ENCODE peak calls at places on chromosome 21, in six cellular contexts. One of them, this sample, is unnamed.

GRCh38 chr21:14675774-14676530 is 129.8 kb upstream of the SAMSN1 start:
- DNase-seq in left ventricle myocardium inferior: no peak
- DNase-seq in choroid plexus epithelial cell: peak
- DNase-seq in body of pancreas: no peak
- DNase-seq in AG10803: no peak
- DNase-seq in fibroblast of mammary gland: no peak
- DNase-seq in this sample: no peak

GRCh38 chr21:26679299-26679698 is 106.2 kb upstream of the CYYR1 start:
- DNase-seq in choroid plexus epithelial cell: no peak
- DNase-seq in left ventricle myocardium inferior: no peak
- DNase-seq in AG10803: no peak
- DNase-seq in fibroblast of mammary gland: no peak
- DNase-seq in body of pancreas: no peak
- DNase-seq in this sample: no peak

GRCh38 chr21:35855463-35855862 is 204.9 kb downstream of the SETD4 start:
- DNase-seq in choroid plexus epithelial cell: no peak
- DNase-seq in body of pancreas: no peak
- DNase-seq in left ventricle myocardium inferior: no peak
- DNase-seq in fibroblast of mammary gland: peak
- DNase-seq in AG10803: no peak
- DNase-seq in this sample: no peak

GRCh38 chr21:34143783-34144182 is 70.4 kb downstream of the MRPS6 start:
- DNase-seq in fibroblast of mammary gland: no peak
- DNase-seq in choroid plexus epithelial cell: no peak
- DNase-seq in left ventricle myocardium inferior: no peak
- DNase-seq in AG10803: no peak
- DNase-seq in body of pancreas: no peak
- DNase-seq in this sample: no peak

GRCh38 chr21:35505067-35505466 is 456.0 kb upstream of the RUNX1 start:
- DNase-seq in left ventricle myocardium inferior: no peak
- DNase-seq in choroid plexus epithelial cell: no peak
- DNase-seq in fibroblast of mammary gland: no peak
- DNase-seq in body of pancreas: no peak
- DNase-seq in AG10803: no peak
- DNase-seq in this sample: no peak

GRCh38 chr21:16134134-16134533 is 404.4 kb downstream of the USP25 start:
- DNase-seq in body of pancreas: no peak
- DNase-seq in choroid plexus epithelial cell: no peak
- DNase-seq in left ventricle myocardium inferior: no peak
- DNase-seq in AG10803: peak
- DNase-seq in fibroblast of mammary gland: no peak
- DNase-seq in this sample: no peak

GRCh38 chr21:14876464-14876863 is 188.3 kb downstream of the NRIP1 start:
- DNase-seq in choroid plexus epithelial cell: no peak
- DNase-seq in body of pancreas: no peak
- DNase-seq in left ventricle myocardium inferior: no peak
- DNase-seq in AG10803: no peak
- DNase-seq in fibroblast of mammary gland: no peak
- DNase-seq in this sample: no peak

GRCh38 chr21:35503646-35504045 is 454.5 kb upstream of the RUNX1 start:
- DNase-seq in choroid plexus epithelial cell: peak
- DNase-seq in AG10803: peak
- DNase-seq in fibroblast of mammary gland: peak
- DNase-seq in left ventricle myocardium inferior: no peak
- DNase-seq in body of pancreas: no peak
- DNase-seq in this sample: peak

GRCh38 chr21:19900149-19900548 is 1098.1 kb upstream of the NCAM2 start:
- DNase-seq in AG10803: no peak
- DNase-seq in choroid plexus epithelial cell: no peak
- DNase-seq in body of pancreas: no peak
- DNase-seq in fibroblast of mammary gland: no peak
- DNase-seq in left ventricle myocardium inferior: no peak
- DNase-seq in this sample: no peak

GRCh38 chr21:43266534-43266933 is 97.7 kb downstream of the CRYAA start:
- DNase-seq in left ventricle myocardium inferior: no peak
- DNase-seq in AG10803: peak
- DNase-seq in body of pancreas: no peak
- DNase-seq in fibroblast of mammary gland: peak
- DNase-seq in choroid plexus epithelial cell: peak
- DNase-seq in this sample: peak

GRCh38 chr21:43372663-43373386 is 54.1 kb downstream of the SIK1 start:
- DNase-seq in choroid plexus epithelial cell: no peak
- DNase-seq in body of pancreas: peak
- DNase-seq in fibroblast of mammary gland: no peak
- DNase-seq in AG10803: no peak
- DNase-seq in left ventricle myocardium inferior: no peak
- DNase-seq in this sample: no peak

GRCh38 chr21:33894736-33895288 is 20.8 kb downstream of the ATP5PO start:
- DNase-seq in AG10803: peak
- DNase-seq in left ventricle myocardium inferior: peak
- DNase-seq in choroid plexus epithelial cell: peak
- DNase-seq in fibroblast of mammary gland: peak
- DNase-seq in body of pancreas: peak
- DNase-seq in this sample: peak

GRCh38 chr21:35239811-35240219 is 190.7 kb upstream of the RUNX1 start:
- DNase-seq in left ventricle myocardium inferior: peak
- DNase-seq in AG10803: no peak
- DNase-seq in fibroblast of mammary gland: peak
- DNase-seq in choroid plexus epithelial cell: no peak
- DNase-seq in body of pancreas: no peak
- DNase-seq in this sample: no peak

GRCh38 chr21:25518491-25518911 is 88.8 kb downstream of the MRPL39 start:
- DNase-seq in left ventricle myocardium inferior: no peak
- DNase-seq in fibroblast of mammary gland: no peak
- DNase-seq in AG10803: peak
- DNase-seq in choroid plexus epithelial cell: peak
- DNase-seq in body of pancreas: no peak
- DNase-seq in this sample: no peak

GRCh38 chr21:24727803-24728425 is 879.4 kb downstream of the MRPL39 start:
- DNase-seq in left ventricle myocardium inferior: no peak
- DNase-seq in choroid plexus epithelial cell: no peak
- DNase-seq in fibroblast of mammary gland: no peak
- DNase-seq in body of pancreas: no peak
- DNase-seq in AG10803: no peak
- DNase-seq in this sample: no peak

GRCh38 chr21:42187976-42188653 is 30.8 kb upstream of the ABCG1 start:
- DNase-seq in AG10803: peak
- DNase-seq in choroid plexus epithelial cell: peak
- DNase-seq in body of pancreas: no peak
- DNase-seq in fibroblast of mammary gland: peak
- DNase-seq in left ventricle myocardium inferior: no peak
- DNase-seq in this sample: peak
- H3K4me3 ChIP-seq in AG10803: no peak
- H3K4me3 ChIP-seq in choroid plexus epithelial cell: no peak
- H3K4me3 ChIP-seq in body of pancreas: no peak
- H3K4me3 ChIP-seq in fibroblast of mammary gland: no peak
- H3K4me3 ChIP-seq in left ventricle myocardium inferior: no peak
- H3K4me3 ChIP-seq in this sample: no peak

DNA sequence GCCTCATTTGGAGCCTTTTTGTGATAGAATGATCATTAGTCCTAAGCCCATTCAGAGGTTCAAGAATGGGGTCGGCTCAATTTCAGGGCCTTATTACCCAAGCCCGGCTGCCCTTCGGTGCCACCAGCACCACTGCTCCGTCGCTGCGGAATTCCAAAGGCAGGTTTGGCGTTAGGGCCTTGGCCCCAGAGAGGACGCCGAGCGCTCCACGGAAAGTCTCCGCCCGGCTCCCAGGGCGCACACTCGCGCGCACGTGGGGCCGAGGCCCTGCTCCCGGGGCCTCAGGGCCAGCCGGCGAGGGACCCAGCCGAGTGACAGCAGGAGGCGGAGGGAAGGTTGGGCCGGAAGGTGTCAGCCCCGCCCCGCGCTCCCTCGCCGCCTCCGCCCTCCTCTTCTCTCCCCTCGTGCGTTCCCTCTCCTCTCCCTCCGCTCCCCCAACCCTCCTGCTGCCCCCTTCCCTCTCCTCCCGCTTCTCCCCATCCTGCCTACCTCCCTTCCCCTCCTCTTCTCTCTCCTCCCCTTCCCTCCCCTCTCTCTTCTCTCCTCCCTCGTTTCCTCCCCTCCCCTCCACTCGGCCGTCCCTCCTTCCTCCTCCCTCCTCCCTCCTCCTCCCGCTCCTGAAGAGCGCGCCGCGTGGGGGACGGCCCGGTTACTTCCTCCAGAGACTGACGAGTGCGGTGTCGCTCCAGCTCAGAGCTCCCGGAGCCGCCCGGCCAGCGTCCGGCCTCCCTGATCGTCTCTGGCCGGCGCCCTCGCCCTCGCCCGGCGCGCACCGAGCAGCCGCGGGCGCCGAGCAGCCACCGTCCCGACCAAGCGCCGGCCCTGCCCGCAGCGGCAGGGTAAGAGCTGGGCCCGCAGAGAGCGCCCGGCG is at the start of gene ETS2:
- DNase-seq in fibroblast of mammary gland: peak
- DNase-seq in body of pancreas: peak
- DNase-seq in AG10803: peak
- DNase-seq in choroid plexus epithelial cell: peak
- DNase-seq in left ventricle myocardium inferior: peak
- DNase-seq in this sample: peak
- TF ChIP-seq CTCF in fibroblast of mammary gland: no peak
- TF ChIP-seq CTCF in body of pancreas: no peak
- TF ChIP-seq CTCF in AG10803: no peak
- TF ChIP-seq CTCF in choroid plexus epithelial cell: peak
- TF ChIP-seq CTCF in left ventricle myocardium inferior: peak
- TF ChIP-seq CTCF in this sample: no peak

DNA sequence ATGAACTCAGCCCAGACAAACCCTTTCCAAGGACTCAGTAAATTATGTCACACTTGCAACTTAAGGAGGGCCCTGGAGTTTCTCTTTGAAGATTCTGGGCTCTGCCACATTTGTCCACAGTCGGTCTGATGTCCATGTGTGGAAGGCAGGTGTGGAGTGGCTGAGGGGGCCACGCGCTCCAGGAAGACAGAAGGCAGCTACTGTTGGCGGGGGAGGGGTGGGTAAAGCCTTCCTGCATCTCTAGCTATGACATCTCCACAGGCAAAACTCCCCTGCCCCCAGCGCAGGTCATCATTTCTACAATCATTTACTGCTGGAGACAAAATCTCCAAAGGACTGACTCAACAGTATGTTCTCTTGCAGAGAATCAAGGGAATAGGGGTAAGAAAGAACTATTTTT is 11.3 kb upstream of the TSPEAR start:
- DNase-seq in fibroblast of mammary gland: no peak
- DNase-seq in body of pancreas: no peak
- DNase-seq in left ventricle myocardium inferior: no peak
- DNase-seq in choroid plexus epithelial cell: no peak
- DNase-seq in AG10803: no peak
- DNase-seq in this sample: no peak
- H3K4me3 ChIP-seq in fibroblast of mammary gland: no peak
- H3K4me3 ChIP-seq in body of pancreas: no peak
- H3K4me3 ChIP-seq in left ventricle myocardium inferior: no peak
- H3K4me3 ChIP-seq in choroid plexus epithelial cell: no peak
- H3K4me3 ChIP-seq in AG10803: no peak
- H3K4me3 ChIP-seq in this sample: no peak

GRCh38 chr21:38944903-38945302 is 139.2 kb downstream of the ETS2 start:
- DNase-seq in left ventricle myocardium inferior: no peak
- DNase-seq in choroid plexus epithelial cell: no peak
- DNase-seq in AG10803: no peak
- DNase-seq in fibroblast of mammary gland: no peak
- DNase-seq in body of pancreas: no peak
- DNase-seq in this sample: no peak

GRCh38 chr21:38937844-38938243 is 132.1 kb downstream of the ETS2 start:
- DNase-seq in choroid plexus epithelial cell: no peak
- DNase-seq in body of pancreas: no peak
- DNase-seq in AG10803: no peak
- DNase-seq in fibroblast of mammary gland: no peak
- DNase-seq in left ventricle myocardium inferior: no peak
- DNase-seq in this sample: no peak

GRCh38 chr21:38945536-38946245 is 140.0 kb downstream of the ETS2 start:
- DNase-seq in AG10803: no peak
- DNase-seq in body of pancreas: no peak
- DNase-seq in fibroblast of mammary gland: no peak
- DNase-seq in choroid plexus epithelial cell: peak
- DNase-seq in left ventricle myocardium inferior: no peak
- DNase-seq in this sample: no peak

GRCh38 chr21:38938343-38938742 is 132.6 kb downstream of the ETS2 start:
- DNase-seq in fibroblast of mammary gland: no peak
- DNase-seq in body of pancreas: no peak
- DNase-seq in choroid plexus epithelial cell: peak
- DNase-seq in AG10803: peak
- DNase-seq in left ventricle myocardium inferior: no peak
- DNase-seq in this sample: peak

GRCh38 chr21:38942617-38943245 is 137.0 kb downstream of the ETS2 start:
- DNase-seq in left ventricle myocardium inferior: no peak
- DNase-seq in AG10803: no peak
- DNase-seq in body of pancreas: no peak
- DNase-seq in choroid plexus epithelial cell: no peak
- DNase-seq in fibroblast of mammary gland: no peak
- DNase-seq in this sample: no peak
- TF ChIP-seq CTCF in left ventricle myocardium inferior: no peak
- TF ChIP-seq CTCF in AG10803: no peak
- TF ChIP-seq CTCF in body of pancreas: no peak
- TF ChIP-seq CTCF in choroid plexus epithelial cell: no peak
- TF ChIP-seq CTCF in fibroblast of mammary gland: no peak
- TF ChIP-seq CTCF in this sample: no peak

GRCh38 chr21:28822064-28822402 is 170.6 kb downstream of the LTN1 start:
- DNase-seq in AG10803: no peak
- DNase-seq in body of pancreas: no peak
- DNase-seq in fibroblast of mammary gland: no peak
- DNase-seq in choroid plexus epithelial cell: no peak
- DNase-seq in left ventricle myocardium inferior: no peak
- DNase-seq in this sample: no peak
- H3K4me3 ChIP-seq in AG10803: no peak
- H3K4me3 ChIP-seq in body of pancreas: no peak
- H3K4me3 ChIP-seq in fibroblast of mammary gland: no peak
- H3K4me3 ChIP-seq in choroid plexus epithelial cell: no peak
- H3K4me3 ChIP-seq in left ventricle myocardium inferior: no peak
- H3K4me3 ChIP-seq in this sample: no peak

DNA sequence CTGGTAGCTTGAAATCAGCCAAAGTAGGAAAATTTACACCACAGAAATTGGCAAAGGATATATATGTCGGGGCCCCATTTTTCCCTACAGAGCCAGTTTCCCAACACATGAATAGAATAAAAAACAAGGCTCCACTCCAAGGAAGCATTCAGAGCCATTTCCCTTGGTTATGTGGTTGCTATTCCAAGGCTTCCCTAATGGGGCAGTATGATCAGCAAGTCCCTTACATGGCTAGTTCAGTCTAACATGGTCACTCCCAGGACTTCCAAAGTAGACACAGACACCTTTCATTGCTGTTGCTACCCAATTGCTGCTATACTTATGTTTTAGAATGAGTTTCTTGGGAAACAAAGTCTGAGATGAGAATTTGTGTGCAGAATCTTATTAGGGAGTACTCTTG is 93.1 kb downstream of the C21orf91 start:
- DNase-seq in choroid plexus epithelial cell: peak
- DNase-seq in fibroblast of mammary gland: peak
- DNase-seq in body of pancreas: no peak
- DNase-seq in AG10803: peak
- DNase-seq in left ventricle myocardium inferior: no peak
- DNase-seq in this sample: peak
- TF ChIP-seq CTCF in choroid plexus epithelial cell: peak
- TF ChIP-seq CTCF in fibroblast of mammary gland: no peak
- TF ChIP-seq CTCF in body of pancreas: no peak
- TF ChIP-seq CTCF in AG10803: peak
- TF ChIP-seq CTCF in left ventricle myocardium inferior: no peak
- TF ChIP-seq CTCF in this sample: peak